ENCODE peak calls at places on chromosomes 13 and 19, in nine cellular contexts. E is T1000; V is CD8-positive, alpha-beta memory T cell; G is activated T-cell treated with anti-CD3 and anti-CD28 coated beads for 1 hour; L is adipocyte; S is H54; H is stimulated activated CD4-positive, alpha-beta T cell treated with anti-CD3 and anti-CD28 coated beads, Interleukin-4, amount 100 ng/mL, for 4 hours; K is activated T-helper 1 cell treated with anti-CD3 and anti-CD28 coated beads, Interleukin-2, amount 50 U/mL, for 16 hours; A is progenitor cell of endocrine pancreas. M is an unnamed sample.

GRCh38 chr13:95112883-95113282 is 188.4 kb downstream of the ABCC4 start:
- DNase-seq in E (no peak), V (no peak), G (no peak), L (no peak), S (no peak), H (no peak), K (no peak), A (no peak), M (no peak)

GRCh38 chr13:76972430-76972829 is 19.5 kb upstream of the CLN5 start:
- DNase-seq in E (no peak), V (no peak), G (no peak), L (no peak), S (no peak), H (no peak), K (no peak), A (no peak), M (no peak)

GRCh38 chr19:44653977-44654784 is 10.5 kb downstream of the PVR start:
- DNase-seq in E (no peak), V (peak), G (peak), L (peak), S (peak), H (peak), K (peak), A (peak), M (peak)

GRCh38 chr19:15318241-15318691 is 14.1 kb downstream of the BRD4 start:
- DNase-seq in E (no peak), V (no peak), G (no peak), L (peak), S (no peak), H (no peak), K (no peak), A (no peak), M (no peak)

GRCh38 chr13:111281751-111282311 is 38.6 kb upstream of the TEX29 start:
- DNase-seq in E (no peak), V (no peak), G (no peak), L (peak), S (no peak), H (no peak), K (no peak), A (no peak), M (no peak)

GRCh38 chr19:42196011-42197001 is 21.2 kb downstream of the DEDD2 start:
- DNase-seq in E (no peak), V (no peak), G (no peak), L (no peak), S (no peak), H (no peak), K (no peak), A (no peak), M (no peak)

GRCh38 chr19:56956503-56957226 is 116.1 kb upstream of the PEG3 start:
- DNase-seq in E (no peak), V (no peak), G (no peak), L (no peak), S (no peak), H (no peak), K (no peak), A (no peak), M (no peak)

GRCh38 chr13:113819731-113820715 is 43.9 kb downstream of the GAS6 start:
- DNase-seq in E (no peak), V (no peak), G (no peak), L (no peak), S (no peak), H (no peak), K (no peak), A (no peak), M (no peak)

GRCh38 chr13:32647926-32648325 is 61.7 kb downstream of the PDS5B start:
- DNase-seq in E (no peak), V (no peak), G (no peak), L (no peak), S (no peak), H (no peak), K (no peak), A (no peak), M (no peak)

GRCh38 chr13:75788494-75788991 is 152.4 kb downstream of the LMO7 start:
- DNase-seq in E (no peak), V (no peak), G (no peak), L (peak), S (no peak), H (no peak), K (no peak), A (no peak), M (peak)

GRCh38 chr13:60351326-60351725 is 45.7 kb upstream of the TDRD3 start:
- DNase-seq in E (no peak), V (no peak), G (no peak), L (peak), S (no peak), H (no peak), K (no peak), A (no peak), M (peak)

GRCh38 chr19:6465006-6465405 is 935 bp downstream of the CRB3 start:
- DNase-seq in E (no peak), V (no peak), G (no peak), L (no peak), S (peak), H (no peak), K (no peak), A (no peak), M (no peak)

GRCh38 chr13:31530883-31531282 is 208.4 kb upstream of the RXFP2 start:
- DNase-seq in E (no peak), V (no peak), G (no peak), L (no peak), S (no peak), H (no peak), K (no peak), A (no peak), M (no peak)

GRCh38 chr13:21745307-21745706 is 74.4 kb downstream of the FGF9 start:
- DNase-seq in E (no peak), V (no peak), G (no peak), L (no peak), S (no peak), H (no peak), K (no peak), A (no peak), M (no peak)

GRCh38 chr13:98478134-98479129 is 98.5 kb downstream of the STK24 start:
- DNase-seq in E (no peak), V (no peak), G (no peak), L (no peak), S (peak), H (no peak), K (no peak), A (no peak), M (no peak)

GRCh38 chr13:98687319-98687718 is 65.2 kb downstream of the SLC15A1 start:
- DNase-seq in E (no peak), V (no peak), G (no peak), L (no peak), S (no peak), H (no peak), K (no peak), A (no peak), M (no peak)

GRCh38 chr19:34383599-34383998 is 18.6 kb downstream of the GPI start:
- DNase-seq in E (no peak), V (no peak), G (no peak), L (no peak), S (no peak), H (no peak), K (no peak), A (no peak), M (no peak)

GRCh38 chr19:49422407-49423277 is 599 bp downstream of the PTH2 start:
- DNase-seq in E (no peak), V (peak), G (no peak), L (peak), S (no peak), H (no peak), K (no peak), A (no peak), M (no peak)

GRCh38 chr13:94595006-94595942 is 678 bp downstream of the TGDS start:
- DNase-seq in E (no peak), V (no peak), G (peak), L (peak), S (peak), H (peak), K (no peak), A (no peak), M (peak)

GRCh38 chr19:3580156-3580955 is 4.9 kb upstream of the GIPC3 start:
- DNase-seq in E (peak), V (no peak), G (no peak), L (peak), S (peak), H (no peak), K (no peak), A (no peak), M (no peak)

GRCh38 chr13:109784590-109785140 is 1.7 kb downstream of the IRS2 start:
- DNase-seq in E (peak), V (peak), G (peak), L (peak), S (peak), H (peak), K (peak), A (peak), M (peak)

GRCh38 chr19:8695911-8696310 is 2.7 kb downstream of the ACTL9 start:
- DNase-seq in E (no peak), V (no peak), G (no peak), L (no peak), S (no peak), H (no peak), K (no peak), A (no peak), M (no peak)

GRCh38 chr19:17829855-17830566 is 8.7 kb upstream of the INSL3 start:
- DNase-seq in E (no peak), V (no peak), G (no peak), L (no peak), S (peak), H (no peak), K (no peak), A (peak), M (peak)

M was measured in PC-9.